ENCODE peak calls at places on chromosomes 3 and 15, in six cellular contexts. O is cardiac muscle cell, P is left lung, H is sigmoid colon, E is left ventricle myocardium inferior, W is mesendoderm. C is an unnamed sample.
A peak's percentile ranks its signal among the peaks of the same experiment; 100 is the strongest.

GRCh38 chr3:127772273-127772672 is 50.0 kb downstream of the MGLL start:
- DNase-seq in O (no peak), P (no peak), H (no peak), E (no peak), W (no peak), C (no peak)

GRCh38 chr3:193938613-193939012 is 197.3 kb upstream of the HES1 start:
- DNase-seq in O (no peak), P (no peak), H (no peak), E (no peak), W (peak; percentile 29), C (no peak)

GRCh38 chr3:193831495-193832455 is 238.8 kb downstream of the OPA1 start:
- DNase-seq in O (no peak), P (no peak), H (no peak), E (no peak), W (no peak), C (peak; percentile 79)

GRCh38 chr3:46736006-46736872 is 18.6 kb upstream of the PRSS50 start:
- DNase-seq in O (no peak), P (no peak), H (no peak), E (no peak), W (no peak), C (no peak)

GRCh38 chr15:67836955-67837354 is 2.9 kb downstream of the RNU6-1 start:
- DNase-seq in O (no peak), P (no peak), H (peak; percentile 30), E (no peak), W (no peak), C (no peak)

GRCh38 chr3:45644467-45645201 is 44.6 kb upstream of the SACM1L start:
- DNase-seq in O (peak; percentile 18), P (no peak), H (no peak), E (no peak), W (no peak), C (no peak)

GRCh38 chr3:44055951-44056350 is 185.7 kb upstream of the TOPAZ1 start:
- DNase-seq in O (no peak), P (no peak), H (no peak), E (no peak), W (no peak), C (no peak)

GRCh38 chr3:41682996-41683395 is 278.9 kb downstream of the ULK4 start:
- DNase-seq in O (no peak), P (no peak), H (no peak), E (no peak), W (no peak), C (no peak)

GRCh38 chr3:55294557-55294956 is 192.5 kb downstream of the WNT5A start:
- DNase-seq in O (no peak), P (no peak), H (no peak), E (no peak), W (no peak), C (no peak)

GRCh38 chr3:30199096-30199734 is 407.2 kb upstream of the TGFBR2 start:
- DNase-seq in O (peak; percentile 87), P (peak; percentile 59), H (peak; percentile 85), E (peak; percentile 76), W (peak; percentile 54), C (no peak)
- H3K36me3 ChIP-seq in O (no peaks in the 10 kb centered on the region), P (no peaks in the 10 kb centered on the region), H (no peaks in the 10 kb centered on the region), E (no peaks in the 10 kb centered on the region), W (no peaks in the 10 kb centered on the region), C (no peaks in the 10 kb centered on the region)

DNA sequence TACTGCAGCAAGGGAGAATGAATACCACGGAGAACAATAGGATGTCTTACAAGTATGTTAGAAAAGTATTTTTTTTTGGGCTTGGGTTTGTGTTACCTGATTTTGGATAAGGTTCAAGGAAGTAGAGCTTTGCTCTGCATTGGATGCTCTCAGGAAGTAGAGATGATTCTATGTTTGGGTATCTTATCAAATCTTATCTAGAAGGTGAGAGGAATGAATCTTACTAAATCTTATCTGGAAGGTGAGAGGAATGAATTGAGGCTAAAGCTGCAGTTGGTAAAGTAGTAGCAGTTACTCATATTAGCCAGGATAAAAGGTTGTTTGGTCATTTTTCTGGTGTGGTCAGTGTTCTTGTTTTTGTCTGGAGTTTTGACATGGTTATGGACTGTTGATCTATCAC is 17.4 kb downstream of the TFG start:
- DNase-seq in O (no peak), P (no peak), H (no peak), E (no peak), W (peak; percentile 62), C (no peak)
- H3K36me3 ChIP-seq in O (peaks cover 67% of the 10 kb centered on the region), P (no peaks in the 10 kb centered on the region), H (peaks cover 14% of the 10 kb centered on the region), E (peaks cover 53% of the 10 kb centered on the region), W (no peaks in the 10 kb centered on the region), C (peaks cover 63% of the 10 kb centered on the region)

DNA sequence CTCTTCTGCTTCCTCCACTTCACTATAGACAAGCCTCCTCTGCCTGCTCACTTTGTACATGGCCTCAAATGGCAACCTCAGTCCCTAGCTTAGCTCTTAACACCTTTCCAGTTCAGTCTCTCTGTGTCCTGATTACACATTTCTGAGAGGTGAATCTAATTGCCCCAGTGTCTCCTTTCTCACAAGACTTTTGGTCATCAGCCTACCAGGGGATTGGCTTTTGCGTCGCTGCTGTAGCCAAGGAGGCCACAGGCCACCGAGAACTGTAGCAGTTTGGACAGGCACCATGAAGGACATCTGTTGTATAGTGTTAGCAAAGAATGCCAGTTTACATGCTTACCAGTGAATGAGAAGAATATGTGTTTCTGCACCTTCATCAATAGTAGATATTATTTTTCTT is 8.5 kb downstream of the IREB2 start:
- DNase-seq in O (no peak), P (no peak), H (no peak), E (no peak), W (no peak), C (no peak)
- H3K36me3 ChIP-seq in O (peaks cover 16% of the 10 kb centered on the region), P (no peaks in the 10 kb centered on the region), H (peaks cover 8% of the 10 kb centered on the region), E (peaks cover 43% of the 10 kb centered on the region), W (peaks cover 4% of the 10 kb centered on the region), C (peaks cover 50% of the 10 kb centered on the region)

DNA sequence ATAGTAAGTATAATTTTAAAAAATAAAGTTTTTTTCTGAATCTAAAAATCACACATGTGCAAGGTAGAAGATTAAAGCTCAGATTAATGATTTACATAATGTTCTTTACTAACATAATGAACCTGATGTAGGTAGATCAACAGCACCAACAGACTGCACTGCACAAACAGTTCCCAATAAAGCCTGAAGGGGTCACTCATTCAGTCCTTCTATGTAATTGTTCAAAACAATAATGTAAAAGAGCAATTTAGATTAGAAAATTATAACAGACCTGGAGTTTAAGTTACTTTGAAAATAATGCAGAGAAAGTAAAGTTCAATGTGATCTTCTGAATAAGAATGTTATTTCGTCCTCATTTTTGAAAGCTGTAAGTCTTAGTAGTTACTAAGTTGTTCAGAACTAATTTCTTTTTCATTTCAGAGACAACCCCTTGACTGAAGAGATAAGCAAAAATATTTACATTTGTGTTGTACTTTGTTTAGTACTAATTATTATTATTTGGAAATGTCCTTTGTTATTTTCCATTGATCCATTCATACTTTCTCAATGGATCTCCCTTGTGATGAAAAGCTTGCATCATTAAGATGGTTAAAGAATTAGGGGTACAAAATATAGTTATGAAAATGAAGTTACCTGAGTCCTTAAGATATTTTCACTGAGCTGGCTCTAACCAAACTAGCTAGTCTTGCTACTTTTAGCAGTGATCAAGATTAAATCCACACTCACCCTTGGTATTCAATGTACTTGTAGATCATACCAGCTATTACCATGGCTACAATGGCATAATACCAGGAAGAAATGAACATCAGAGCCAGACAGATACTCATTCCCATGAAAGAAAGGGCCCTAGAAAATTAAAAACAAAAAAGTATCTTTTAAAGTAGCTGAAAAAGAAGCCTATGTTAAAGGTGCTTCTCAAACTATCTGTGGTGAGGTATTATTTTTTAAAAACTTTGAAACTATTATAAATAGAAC is 16.8 kb downstream of the EMC4 start:
- DNase-seq in O (peak; percentile 48), P (no peak), H (no peak), E (no peak), W (peak; percentile 39), C (no peak)
- H3K36me3 ChIP-seq in O (peaks cover 64% of the 10 kb centered on the region), P (no peaks in the 10 kb centered on the region), H (peaks cover 12% of the 10 kb centered on the region), E (peaks cover 83% of the 10 kb centered on the region), W (no peaks in the 10 kb centered on the region), C (peaks cover 71% of the 10 kb centered on the region)

GRCh38 chr3:58157649-58158048 is 53.1 kb downstream of the DNASE1L3 start:
- DNase-seq in O (no peak), P (no peak), H (no peak), E (no peak), W (no peak), C (no peak)
- H3K36me3 ChIP-seq in O (peaks cover 4% of the 10 kb centered on the region), P (no peaks in the 10 kb centered on the region), H (peaks cover 39% of the 10 kb centered on the region), E (peaks cover 84% of the 10 kb centered on the region), W (peaks cover 9% of the 10 kb centered on the region), C (peaks cover 83% of the 10 kb centered on the region)

GRCh38 chr15:43808960-43809678 is 8.7 kb downstream of the HYPK start:
- DNase-seq in O (no peak), P (peak; percentile 11), H (no peak), E (no peak), W (no peak), C (no peak)

DNA sequence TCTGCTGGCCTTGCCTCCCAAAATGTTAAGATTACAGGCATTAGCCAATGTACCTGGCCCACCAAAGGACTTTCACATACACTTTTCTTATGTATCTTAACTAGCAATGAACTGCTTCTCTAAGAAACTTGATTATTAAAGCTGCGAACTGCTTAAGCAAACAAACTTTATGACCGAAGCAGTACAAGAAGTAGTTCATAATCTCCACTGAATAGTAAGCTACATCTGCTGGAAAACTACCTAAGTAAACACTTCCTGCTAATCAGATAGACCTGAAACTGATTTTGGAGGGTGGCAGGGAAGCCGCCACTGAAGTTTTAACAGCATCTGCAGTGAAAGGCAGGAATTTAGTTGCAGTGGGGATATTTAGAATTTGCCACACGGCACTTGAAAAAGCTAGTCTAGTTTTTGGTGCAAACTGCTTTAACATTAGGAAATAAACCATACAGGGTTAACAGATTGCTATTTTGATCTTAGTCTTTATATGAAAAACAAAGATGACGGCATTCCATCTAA is 8.1 kb downstream of the HYPK start:
- DNase-seq in O (no peak), P (no peak), H (no peak), E (no peak), W (no peak), C (no peak)
- H3K36me3 ChIP-seq in O (peaks cover 75% of the 10 kb centered on the region), P (no peaks in the 10 kb centered on the region), H (peaks cover 70% of the 10 kb centered on the region), E (peaks cover 99% of the 10 kb centered on the region), W (peaks cover 8% of the 10 kb centered on the region), C (peaks cover 98% of the 10 kb centered on the region)

GRCh38 chr3:191362036-191362435 is 31.7 kb upstream of the UTS2B start:
- DNase-seq in O (no peak), P (peak; percentile 38), H (no peak), E (no peak), W (no peak), C (no peak)

GRCh38 chr3:191360620-191361019 is 30.3 kb upstream of the UTS2B start:
- DNase-seq in O (no peak), P (no peak), H (no peak), E (no peak), W (no peak), C (no peak)

GRCh38 chr3:191361456-191361855 is 31.1 kb upstream of the UTS2B start:
- DNase-seq in O (no peak), P (no peak), H (no peak), E (no peak), W (peak; percentile 46), C (no peak)

GRCh38 chr3:191363221-191363620 is 32.9 kb upstream of the UTS2B start:
- DNase-seq in O (no peak), P (no peak), H (no peak), E (no peak), W (no peak), C (no peak)

DNA sequence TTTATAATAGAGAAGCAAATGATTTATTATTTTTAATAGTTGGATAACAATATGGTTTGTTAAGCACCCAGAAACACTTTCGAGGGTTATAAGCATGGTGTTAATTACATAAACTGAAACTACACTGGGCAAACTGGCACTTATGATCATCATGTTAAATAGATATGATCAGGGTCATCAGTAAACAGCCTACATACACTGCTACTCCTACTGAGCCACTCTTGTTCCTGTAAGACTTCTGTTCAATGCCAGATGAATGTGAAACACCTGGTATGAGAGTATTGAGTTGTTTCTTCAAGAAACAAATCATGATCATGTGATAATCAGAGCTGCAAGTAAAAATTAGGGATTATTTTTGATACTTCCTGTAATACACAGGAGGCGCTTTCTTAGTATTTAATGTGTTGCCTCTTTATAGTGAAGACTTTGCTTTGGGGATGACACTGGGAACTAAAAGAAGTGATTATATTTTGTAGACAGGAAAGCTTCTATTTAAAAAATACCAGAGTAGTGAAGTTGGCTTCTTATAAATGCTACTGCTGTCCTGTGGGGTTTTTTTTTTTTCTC is 32.3 kb upstream of the UTS2B start:
- DNase-seq in O (no peak), P (no peak), H (no peak), E (no peak), W (no peak), C (no peak)
- H3K36me3 ChIP-seq in O (peaks cover 32% of the 10 kb centered on the region), P (no peaks in the 10 kb centered on the region), H (peaks cover 8% of the 10 kb centered on the region), E (peaks cover 74% of the 10 kb centered on the region), W (no peaks in the 10 kb centered on the region), C (peaks cover 28% of the 10 kb centered on the region)

C was measured in suprapubic skin.